ENCODE peak calls at places on chromosomes 6 and 20, in nine cellular contexts. O, G, F, Z, N, A, D, S and Y are unnamed samples.

GRCh38 chr6:8939615-8940014 is 504.3 kb upstream of the SLC35B3 start:
- DNase-seq in O (no peak), G (no peak), F (no peak), Z (no peak), N (no peak), A (no peak), D (no peak), S (no peak), Y (no peak)

GRCh38 chr6:48397887-48398286 is 286.9 kb upstream of the PTCHD4 start:
- DNase-seq in O (no peak), G (no peak), F (no peak), Z (no peak), N (no peak), A (no peak), D (no peak), S (no peak), Y (no peak)

GRCh38 chr6:32439708-32440214 is at the start of gene HLA-DRA:
- DNase-seq in O (peak; percentile 59), G (peak; percentile 50), F (peak; percentile 36), Z (peak; percentile 4), N (peak; percentile 80), A (peak; percentile 62), D (peak; percentile 24), S (no peak), Y (no peak)

GRCh38 chr20:4012631-4013030 is 2.7 kb downstream of the RNF24 start:
- DNase-seq in O (peak; percentile 59), G (no peak), F (no peak), Z (peak; percentile 81), N (no peak), A (peak; percentile 36), D (peak; percentile 38), S (no peak), Y (peak; percentile 81)

GRCh38 chr6:167705211-167705750 is 121.4 kb upstream of the AFDN start:
- DNase-seq in O (no peak), G (no peak), F (no peak), Z (no peak), N (no peak), A (no peak), D (no peak), S (no peak), Y (no peak)

GRCh38 chr20:34299925-34300806 is 3.0 kb downstream of the AHCY start:
- DNase-seq in O (peak; percentile 6), G (no peak), F (no peak), Z (no peak), N (no peak), A (peak; percentile 16), D (no peak), S (no peak), Y (no peak)

GRCh38 chr6:2850480-2851150 is 9.0 kb upstream of the SERPINB1 start:
- DNase-seq in O (no peak), G (peak; percentile 54), F (no peak), Z (no peak), N (no peak), A (peak; percentile 50), D (peak; percentile 71), S (no peak), Y (no peak)

GRCh38 chr6:67102743-67103142 is 1395.7 kb upstream of the EYS start:
- DNase-seq in O (peak; percentile 2), G (no peak), F (no peak), Z (no peak), N (no peak), A (peak; percentile 46), D (no peak), S (no peak), Y (no peak)

GRCh38 chr6:327538-328183 is 35.4 kb downstream of the DUSP22 start:
- DNase-seq in O (peak; percentile 69), G (no peak), F (no peak), Z (no peak), N (no peak), A (peak; percentile 59), D (peak; percentile 72), S (no peak), Y (no peak)

GRCh38 chr6:151905072-151905471 is 97.6 kb downstream of the ESR1 start:
- DNase-seq in O (no peak), G (no peak), F (no peak), Z (no peak), N (no peak), A (no peak), D (no peak), S (no peak), Y (no peak)

GRCh38 chr6:125002090-125002741 is 40.0 kb downstream of the RNF217 start:
- DNase-seq in O (no peak), G (no peak), F (no peak), Z (no peak), N (no peak), A (peak; percentile 24), D (peak; percentile 78), S (no peak), Y (no peak)

GRCh38 chr20:3374296-3374695 is 33.2 kb downstream of the DNAAF9 start:
- DNase-seq in O (peak; percentile 60), G (no peak), F (no peak), Z (no peak), N (no peak), A (peak; percentile 59), D (no peak), S (no peak), Y (peak; percentile 64)

GRCh38 chr6:152085533-152085932 is 278.1 kb downstream of the ESR1 start:
- DNase-seq in O (peak; percentile 48), G (no peak), F (no peak), Z (no peak), N (no peak), A (peak; percentile 37), D (peak; percentile 53), S (no peak), Y (no peak)

GRCh38 chr20:53869466-53870258 is 200.7 kb downstream of the BCAS1 start:
- DNase-seq in O (peak; percentile 86), G (peak; percentile 77), F (peak; percentile 44), Z (no peak), N (peak; percentile 47), A (peak; percentile 77), D (peak; percentile 73), S (no peak), Y (peak; percentile 43)

GRCh38 chr6:108157234-108157971 is 8.4 kb upstream of the NR2E1 start:
- DNase-seq in O (no peak), G (no peak), F (no peak), Z (no peak), N (peak; percentile 65), A (no peak), D (no peak), S (no peak), Y (no peak)

GRCh38 chr6:69179681-69180080 is 544.6 kb downstream of the ADGRB3 start:
- DNase-seq in O (no peak), G (no peak), F (no peak), Z (no peak), N (no peak), A (no peak), D (peak; percentile 11), S (no peak), Y (no peak)
- TF ChIP-seq CTCF in O (no peak), G (no peak), F (no peak), Z (no peak), N (no peak), A (no peak), D (no peak), S (no peak), Y (no peak)

GRCh38 chr6:34742094-34742493 is 15.2 kb upstream of the SNRPC start:
- DNase-seq in O (no peak), G (no peak), F (no peak), Z (no peak), N (no peak), A (no peak), D (no peak), S (no peak), Y (no peak)

GRCh38 chr6:34746104-34746846 is 11.0 kb upstream of the SNRPC start:
- DNase-seq in O (no peak), G (no peak), F (no peak), Z (no peak), N (no peak), A (no peak), D (peak; percentile 12), S (no peak), Y (no peak)

GRCh38 chr6:34745277-34746103 is 11.8 kb upstream of the SNRPC start:
- DNase-seq in O (no peak), G (no peak), F (no peak), Z (peak; percentile 7), N (no peak), A (peak; percentile 11), D (peak; percentile 90), S (no peak), Y (no peak)

GRCh38 chr6:34748757-34749156 is 8.5 kb upstream of the SNRPC start:
- DNase-seq in O (no peak), G (no peak), F (no peak), Z (no peak), N (no peak), A (no peak), D (no peak), S (no peak), Y (no peak)

GRCh38 chr6:34743625-34744293 is 13.5 kb upstream of the SNRPC start:
- DNase-seq in O (no peak), G (no peak), F (no peak), Z (no peak), N (no peak), A (no peak), D (no peak), S (no peak), Y (no peak)
- TF ChIP-seq CTCF in O (no peak), G (no peak), F (no peak), Z (no peak), N (no peak), A (no peak), D (no peak), S (no peak), Y (no peak)

GRCh38 chr6:132390451-132390850 is 10.8 kb downstream of the MOXD1 start:
- DNase-seq in O (no peak), G (no peak), F (no peak), Z (no peak), N (no peak), A (peak; percentile 33), D (no peak), S (no peak), Y (no peak)

GRCh38 chr6:132391391-132392291 is 9.6 kb downstream of the MOXD1 start:
- DNase-seq in O (peak; percentile 83), G (peak; percentile 35), F (no peak), Z (peak; percentile 90), N (no peak), A (peak; percentile 95), D (peak; percentile 96), S (no peak), Y (no peak)

GRCh38 chr6:132395015-132395597 is 6.2 kb downstream of the MOXD1 start:
- DNase-seq in O (no peak), G (no peak), F (no peak), Z (no peak), N (no peak), A (no peak), D (no peak), S (no peak), Y (no peak)

GRCh38 chr6:132392292-132392691 is 9.0 kb downstream of the MOXD1 start:
- DNase-seq in O (no peak), G (no peak), F (no peak), Z (no peak), N (no peak), A (no peak), D (no peak), S (no peak), Y (no peak)

GRCh38 chr6:132392792-132393191 is 8.5 kb downstream of the MOXD1 start:
- DNase-seq in O (no peak), G (no peak), F (no peak), Z (no peak), N (no peak), A (peak; percentile 38), D (no peak), S (no peak), Y (no peak)
- TF ChIP-seq CTCF in O (peak; percentile 18), G (peak; percentile 7), F (no peak), Z (peak; percentile 15), N (peak; percentile 45), A (peak; percentile 6), D (no peak), S (no peak), Y (peak; percentile 8)

GRCh38 chr6:35392111-35392702 is 49.8 kb downstream of the PPARD start:
- DNase-seq in O (no peak), G (peak; percentile 55), F (no peak), Z (no peak), N (no peak), A (no peak), D (peak; percentile 39), S (no peak), Y (no peak)
- TF ChIP-seq CTCF in O (no peak), G (no peak), F (no peak), Z (no peak), N (no peak), A (no peak), D (no peak), S (no peak), Y (no peak)